ENCODE peak calls at places on chromosomes 5 and 9, in six cellular contexts. V is cardiac muscle cell; D is astrocyte; H is tibial artery; I is effector memory CD4-positive, alpha-beta T cell; G is CD8-positive, alpha-beta T cell. Z is an unnamed sample.

GRCh38 chr5:72525816-72526215 is 18.6 kb upstream of the ZNF366 start:
- DNase-seq in V (peak; percentile 90), D (no peak), H (no peak), I (no peak), G (no peak), Z (no peak)

GRCh38 chr5:158464383-158464782 is 605.4 kb upstream of the CLINT1 start:
- DNase-seq in V (peak; percentile 21), D (no peak), H (no peak), I (no peak), G (no peak), Z (no peak)

GRCh38 chr5:143886621-143887301 is 74.8 kb downstream of the HMHB1 start:
- DNase-seq in V (peak; percentile 59), D (peak; percentile 5), H (no peak), I (no peak), G (no peak), Z (no peak)

GRCh38 chr5:140926903-140927573 is 939 bp downstream of the PCDHAC1 start:
- DNase-seq in V (peak; percentile 28), D (no peak), H (no peak), I (no peak), G (no peak), Z (no peak)

GRCh38 chr9:17322882-17323864 is 188.3 kb downstream of the CNTLN start:
- DNase-seq in V (no peak), D (no peak), H (no peak), I (no peak), G (no peak), Z (no peak)

GRCh38 chr5:175246242-175246891 is 197.6 kb downstream of the DRD1 start:
- DNase-seq in V (peak; percentile 10), D (peak; percentile 99), H (peak; percentile 86), I (no peak), G (no peak), Z (no peak)

GRCh38 chr9:36728651-36729520 is 156.2 kb downstream of the MELK start:
- DNase-seq in V (peak; percentile 87), D (peak; percentile 32), H (no peak), I (peak; percentile 29), G (peak; percentile 61), Z (peak; percentile 16)

GRCh38 chr5:60918466-60918865 is 26.4 kb downstream of the ERCC8 start:
- DNase-seq in V (no peak), D (no peak), H (no peak), I (no peak), G (no peak), Z (no peak)

GRCh38 chr9:123318192-123318591 is 37.8 kb upstream of the CRB2 start:
- DNase-seq in V (peak; percentile 21), D (no peak), H (no peak), I (no peak), G (no peak), Z (no peak)

GRCh38 chr5:124544366-124545055 is 201.9 kb downstream of the ZNF608 start:
- DNase-seq in V (no peak), D (peak; percentile 45), H (no peak), I (no peak), G (no peak), Z (no peak)

GRCh38 chr5:142420521-142420920 is 95.7 kb upstream of the SPRY4 start:
- DNase-seq in V (no peak), D (no peak), H (no peak), I (no peak), G (no peak), Z (no peak)

GRCh38 chr5:6739603-6740002 is 26.4 kb downstream of the TENT4A start:
- DNase-seq in V (no peak), D (no peak), H (peak; percentile 37), I (no peak), G (no peak), Z (no peak)

GRCh38 chr5:120432861-120433260 is 31.2 kb upstream of the PRR16 start:
- DNase-seq in V (no peak), D (no peak), H (no peak), I (no peak), G (no peak), Z (no peak)

GRCh38 chr9:135830496-135830895 is 76.8 kb downstream of the CAMSAP1 start:
- DNase-seq in V (no peak), D (no peak), H (no peak), I (no peak), G (no peak), Z (no peak)

GRCh38 chr9:33445941-33446506 is 1.4 kb downstream of the AQP3 start:
- DNase-seq in V (no peak), D (no peak), H (no peak), I (no peak), G (peak; percentile 53), Z (no peak)

GRCh38 chr9:13141629-13142028 is 137.9 kb downstream of the MPDZ start:
- DNase-seq in V (no peak), D (peak; percentile 15), H (no peak), I (no peak), G (no peak), Z (no peak)

GRCh38 chr5:168106008-168106761 is 185.3 kb upstream of the WWC1 start:
- DNase-seq in V (peak; percentile 33), D (peak; percentile 93), H (no peak), I (no peak), G (no peak), Z (no peak)

GRCh38 chr5:43152946-43153345 is 32.2 kb downstream of the ZNF131 start:
- DNase-seq in V (no peak), D (peak; percentile 61), H (no peak), I (no peak), G (no peak), Z (no peak)

GRCh38 chr5:77569409-77569808 is 69.1 kb downstream of the OTP start:
- DNase-seq in V (peak; percentile 21), D (no peak), H (no peak), I (no peak), G (no peak), Z (no peak)

GRCh38 chr5:42520203-42520602 is 97.0 kb downstream of the GHR start:
- DNase-seq in V (no peak), D (no peak), H (no peak), I (no peak), G (no peak), Z (no peak)

GRCh38 chr5:175261526-175261925 is 182.5 kb downstream of the DRD1 start:
- DNase-seq in V (no peak), D (no peak), H (no peak), I (no peak), G (no peak), Z (no peak)

GRCh38 chr5:63310644-63311043 is 651.6 kb downstream of the HTR1A start:
- DNase-seq in V (no peak), D (no peak), H (no peak), I (no peak), G (no peak), Z (no peak)

GRCh38 chr5:142517840-142518239 is 168.1 kb downstream of the FGF1 start:
- DNase-seq in V (no peak), D (no peak), H (no peak), I (no peak), G (no peak), Z (no peak)

GRCh38 chr9:137030006-137030405 is 1.9 kb downstream of the FUT7 start:
- DNase-seq in V (no peak), D (no peak), H (no peak), I (no peak), G (no peak), Z (no peak)
- H3K27ac ChIP-seq in V (no peak overlapping the region), D (no peak overlapping the region), H (no peak overlapping the region), I (peak overlapping the region; percentile 61), G (no peak overlapping the region), Z (peak overlapping the region; percentile 94)

DNA sequence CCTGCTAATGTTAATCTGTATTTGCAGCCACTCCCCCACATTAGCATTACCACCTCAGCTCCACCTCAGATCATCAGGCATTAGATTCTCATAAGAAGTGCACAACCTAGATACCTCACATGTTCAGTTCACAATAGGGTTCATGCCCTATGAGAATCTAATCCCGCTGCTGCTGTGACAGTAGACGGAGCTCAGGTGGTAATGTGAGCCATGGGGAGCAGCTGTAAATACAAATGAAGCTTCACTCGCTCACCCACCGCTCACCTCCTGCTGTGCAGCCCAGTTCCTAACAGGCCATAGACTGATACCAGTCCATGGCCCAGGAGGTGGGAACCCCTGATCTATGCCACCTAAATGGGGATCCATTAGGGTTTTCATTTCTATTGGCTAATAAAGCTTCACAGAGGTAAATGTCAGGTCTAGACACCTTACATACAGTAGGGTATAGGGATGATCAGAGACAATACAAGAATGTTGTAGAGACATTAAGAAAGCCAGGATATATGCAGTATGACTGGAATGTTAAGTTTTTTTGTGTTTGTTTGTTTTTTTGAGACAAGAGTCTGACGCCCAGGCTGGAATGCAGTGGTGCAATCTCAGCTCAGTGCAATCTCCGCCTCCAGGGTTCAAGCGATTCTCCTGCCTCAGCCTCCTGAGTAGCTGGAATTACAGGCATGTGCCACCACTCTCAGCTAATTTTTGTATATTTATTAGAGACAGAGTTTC is 6.3 kb upstream of the HNRNPA0 start:
- DNase-seq in V (no peak), D (no peak), H (no peak), I (no peak), G (no peak), Z (no peak)
- H3K27ac ChIP-seq in V (no peak overlapping the region), D (no peak overlapping the region), H (no peak overlapping the region), I (no peak overlapping the region), G (no peak overlapping the region), Z (no peak overlapping the region)

GRCh38 chr9:7368410-7369292 is 430.9 kb downstream of the DMAC1 start:
- DNase-seq in V (peak; percentile 97), D (peak; percentile 12), H (no peak), I (no peak), G (no peak), Z (no peak)

GRCh38 chr9:7371032-7371431 is 428.5 kb downstream of the DMAC1 start:
- DNase-seq in V (peak; percentile 37), D (no peak), H (no peak), I (no peak), G (no peak), Z (no peak)

GRCh38 chr9:7370378-7370777 is 429.2 kb downstream of the DMAC1 start:
- DNase-seq in V (peak; percentile 30), D (no peak), H (no peak), I (no peak), G (no peak), Z (no peak)

GRCh38 chr9:7366121-7366520 is 433.5 kb downstream of the DMAC1 start:
- DNase-seq in V (peak; percentile 58), D (no peak), H (no peak), I (no peak), G (no peak), Z (no peak)

DNA sequence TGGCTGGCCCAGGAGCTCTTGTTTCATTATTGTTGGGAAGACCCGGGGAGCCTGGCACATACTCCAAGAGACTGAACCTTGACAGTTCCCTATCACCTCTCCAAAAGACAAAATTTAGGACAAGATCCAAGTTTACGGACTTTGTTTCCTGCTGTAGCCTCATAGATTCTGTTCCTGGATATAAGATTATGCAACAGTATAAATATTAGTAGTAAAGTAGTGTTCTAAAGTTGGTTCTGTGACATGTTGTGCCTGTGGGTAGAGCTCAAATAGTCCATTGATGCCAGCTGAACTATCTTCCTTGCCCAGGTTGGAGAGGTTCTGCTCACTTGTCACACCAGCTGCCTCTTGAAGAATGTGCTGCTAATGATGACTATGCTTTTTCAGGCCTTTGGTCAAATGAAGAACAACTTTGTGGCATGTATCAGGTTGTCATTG is 430.2 kb downstream of the DMAC1 start:
- DNase-seq in V (no peak), D (no peak), H (no peak), I (no peak), G (no peak), Z (no peak)
- H3K27ac ChIP-seq in V (no peak overlapping the region), D (no peak overlapping the region), H (no peak overlapping the region), I (no peak overlapping the region), G (no peak overlapping the region), Z (no peak overlapping the region)

DNA sequence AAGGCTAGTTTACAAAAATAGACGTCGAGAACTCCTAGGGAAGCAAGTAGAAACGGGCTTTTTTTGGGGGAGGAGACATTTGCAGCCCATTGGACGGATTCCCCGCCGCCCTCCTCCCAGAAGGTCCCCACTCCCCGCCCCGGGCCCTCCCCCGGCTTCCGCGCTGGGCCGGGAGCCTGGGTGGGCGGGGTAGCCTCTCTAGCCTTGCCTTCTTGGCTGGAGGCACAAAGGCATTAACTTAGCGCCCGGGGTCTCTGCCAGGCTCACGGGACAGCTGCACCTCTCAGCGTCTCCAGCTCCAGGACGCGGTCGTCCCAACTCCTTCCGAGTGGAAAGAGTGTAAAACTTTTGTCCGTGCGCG is at the start of gene DMRTA1:
- DNase-seq in V (peak; percentile 69), D (peak; percentile 58), H (peak; percentile 89), I (no peak), G (no peak), Z (no peak)
- H3K27ac ChIP-seq in V (peak within 1 kb of the TSS; percentile 89), D (peak within 1 kb of the TSS; percentile 40), H (peak within 1 kb of the TSS; percentile 85), I (no peak within 1 kb of the TSS), G (no peak within 1 kb of the TSS), Z (peak within 1 kb of the TSS; percentile 52)